ENCODE peak calls at places on chromosomes 16 and 17, in nine cellular contexts. Z is aorta; W is endodermal cell; A is mesenchymal stem cell; D is transverse colon; L is mammary epithelial cell; Q is CD4-positive, alpha-beta T cell; I is ovary; U is heart left ventricle. R is an unnamed sample.

GRCh38 chr16:10886739-10887269 is 9.8 kb downstream of the CIITA start:
- DNase-seq in Z (peak; percentile 19), W (no peak), A (no peak), D (no peak), L (no peak), Q (no peak), I (no peak), U (no peak), R (no peak)

GRCh38 chr16:86935323-86935669 is 356.9 kb downstream of the FOXL1 start:
- DNase-seq in Z (no peak), W (no peak), A (no peak), D (no peak), L (no peak), Q (no peak), I (no peak), U (no peak), R (no peak)

GRCh38 chr17:7282752-7283321 is 1.3 kb downstream of the SLC2A4 start:
- DNase-seq in Z (no peak), W (no peak), A (no peak), D (no peak), L (no peak), Q (no peak), I (no peak), U (no peak), R (peak; percentile 72)

GRCh38 chr17:66300956-66301355 is 1.5 kb upstream of the PRKCA start:
- DNase-seq in Z (no peak), W (no peak), A (no peak), D (no peak), L (no peak), Q (no peak), I (no peak), U (no peak), R (peak; percentile 76)

GRCh38 chr17:64508683-64509082 is 1.9 kb downstream of the CEP95 start:
- DNase-seq in Z (no peak), W (no peak), A (no peak), D (no peak), L (no peak), Q (no peak), I (no peak), U (no peak), R (no peak)

GRCh38 chr17:35640977-35641526 is 53.9 kb downstream of the AP2B1 start:
- DNase-seq in Z (no peak), W (no peak), A (no peak), D (no peak), L (no peak), Q (no peak), I (no peak), U (no peak), R (no peak)

GRCh38 chr17:78272181-78272913 is 40.9 kb downstream of the TMEM235 start:
- DNase-seq in Z (peak; percentile 72), W (peak; percentile 95), A (peak; percentile 95), D (peak; percentile 83), L (peak; percentile 99), Q (peak; percentile 87), I (peak; percentile 81), U (no peak), R (peak; percentile 75)

GRCh38 chr17:80119271-80119791 is 17.9 kb downstream of the GAA start:
- DNase-seq in Z (no peak), W (no peak), A (no peak), D (no peak), L (no peak), Q (no peak), I (peak; percentile 9), U (no peak), R (peak; percentile 73)

GRCh38 chr16:5607169-5607568 is 509.6 kb upstream of the EEF2KMT start:
- DNase-seq in Z (no peak), W (no peak), A (no peak), D (no peak), L (no peak), Q (no peak), I (no peak), U (no peak), R (no peak)

GRCh38 chr16:5603836-5604235 is 506.2 kb upstream of the EEF2KMT start:
- DNase-seq in Z (no peak), W (no peak), A (no peak), D (no peak), L (no peak), Q (no peak), I (no peak), U (no peak), R (no peak)

GRCh38 chr16:5605404-5605803 is 507.8 kb upstream of the EEF2KMT start:
- DNase-seq in Z (no peak), W (no peak), A (no peak), D (no peak), L (no peak), Q (no peak), I (no peak), U (no peak), R (no peak)

GRCh38 chr16:5604770-5605169 is 507.2 kb upstream of the EEF2KMT start:
- DNase-seq in Z (no peak), W (peak; percentile 58), A (no peak), D (no peak), L (no peak), Q (no peak), I (no peak), U (no peak), R (no peak)
- H3K27ac ChIP-seq in Z (no peak overlapping the region), W (no peak overlapping the region), A (no peak overlapping the region), D (no peak overlapping the region), L (no peak overlapping the region), Q (no peak overlapping the region), I (no peak overlapping the region), U (no peak overlapping the region), R (no peak overlapping the region)

GRCh38 chr17:42002175-42002791 is 15.0 kb downstream of the DNAJC7 start:
- DNase-seq in Z (no peak), W (no peak), A (no peak), D (no peak), L (no peak), Q (no peak), I (no peak), U (no peak), R (no peak)

GRCh38 chr17:41998497-41998896 is 18.7 kb downstream of the DNAJC7 start:
- DNase-seq in Z (no peak), W (no peak), A (no peak), D (no peak), L (no peak), Q (no peak), I (no peak), U (no peak), R (no peak)

GRCh38 chr17:42001729-42002128 is 15.5 kb downstream of the DNAJC7 start:
- DNase-seq in Z (no peak), W (no peak), A (no peak), D (no peak), L (no peak), Q (no peak), I (no peak), U (no peak), R (no peak)

GRCh38 chr17:42002792-42003301 is 14.4 kb downstream of the DNAJC7 start:
- DNase-seq in Z (no peak), W (no peak), A (no peak), D (no peak), L (no peak), Q (no peak), I (no peak), U (no peak), R (peak; percentile 85)

DNA sequence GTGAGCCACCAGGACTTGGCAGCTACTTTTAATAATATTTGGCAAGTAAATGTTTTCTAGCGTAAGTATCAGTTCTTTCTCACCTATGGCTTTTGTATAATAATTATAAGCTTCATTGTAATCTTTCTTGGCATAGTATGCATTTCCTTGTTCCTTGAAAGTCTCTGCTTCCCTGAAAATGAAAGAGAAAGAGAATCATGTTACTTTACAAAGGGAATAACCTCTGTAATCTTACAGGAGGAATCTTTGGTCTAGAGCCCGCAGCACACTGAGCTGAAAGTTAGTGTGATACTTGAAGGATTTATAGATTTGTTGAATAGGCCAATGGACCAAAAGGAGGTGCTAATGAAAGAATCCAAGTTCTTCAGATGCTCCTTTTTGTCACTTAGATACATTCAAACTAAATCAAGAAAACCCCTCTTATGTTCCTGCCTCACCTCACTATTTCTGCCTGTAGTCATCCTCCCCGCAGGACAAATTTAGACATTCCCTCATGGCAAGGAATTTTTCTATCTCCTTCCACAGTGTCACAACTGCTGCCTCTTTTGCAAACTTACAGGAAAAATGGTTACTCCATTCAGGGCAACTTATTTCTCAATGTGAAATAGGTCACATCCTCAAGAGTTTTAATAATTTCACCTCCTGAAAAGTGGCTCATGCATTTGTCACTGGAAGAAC is 16.7 kb downstream of the DNAJC7 start:
- DNase-seq in Z (no peak), W (no peak), A (peak; percentile 33), D (no peak), L (no peak), Q (no peak), I (no peak), U (no peak), R (no peak)
- H3K27ac ChIP-seq in Z (no peak overlapping the region), W (no peak overlapping the region), A (no peak overlapping the region), D (peak overlapping the region; percentile 75), L (no peak overlapping the region), Q (no peak overlapping the region), I (no peak overlapping the region), U (peak overlapping the region; percentile 20), R (no peak overlapping the region)

GRCh38 chr16:80347900-80348299 is 192.9 kb upstream of the DYNLRB2 start:
- DNase-seq in Z (peak; percentile 82), W (peak; percentile 29), A (no peak), D (no peak), L (no peak), Q (no peak), I (peak; percentile 59), U (peak; percentile 76), R (no peak)

GRCh38 chr16:80347002-80347401 is 193.8 kb upstream of the DYNLRB2 start:
- DNase-seq in Z (no peak), W (no peak), A (no peak), D (no peak), L (no peak), Q (no peak), I (no peak), U (no peak), R (no peak)

GRCh38 chr16:80350066-80350465 is 190.7 kb upstream of the DYNLRB2 start:
- DNase-seq in Z (no peak), W (peak; percentile 17), A (no peak), D (no peak), L (no peak), Q (no peak), I (no peak), U (no peak), R (no peak)

GRCh38 chr16:80344570-80344969 is 196.2 kb upstream of the DYNLRB2 start:
- DNase-seq in Z (no peak), W (no peak), A (no peak), D (no peak), L (no peak), Q (no peak), I (no peak), U (no peak), R (no peak)

GRCh38 chr16:80346160-80346632 is 194.6 kb upstream of the DYNLRB2 start:
- DNase-seq in Z (no peak), W (no peak), A (no peak), D (no peak), L (no peak), Q (no peak), I (no peak), U (no peak), R (peak; percentile 83)
- H3K27ac ChIP-seq in Z (no peak overlapping the region), W (peak overlapping the region; percentile 26), A (no peak overlapping the region), D (no peak overlapping the region), L (no peak overlapping the region), Q (no peak overlapping the region), I (no peak overlapping the region), U (no peak overlapping the region), R (no peak overlapping the region)

GRCh38 chr17:59406278-59406677 is 74.8 kb downstream of the YPEL2 start:
- DNase-seq in Z (no peak), W (no peak), A (no peak), D (no peak), L (no peak), Q (no peak), I (no peak), U (no peak), R (no peak)

GRCh38 chr17:59406808-59407381 is 75.4 kb downstream of the YPEL2 start:
- DNase-seq in Z (no peak), W (no peak), A (peak; percentile 41), D (no peak), L (no peak), Q (no peak), I (no peak), U (no peak), R (peak; percentile 82)

GRCh38 chr17:59413014-59413725 is 81.7 kb downstream of the YPEL2 start:
- DNase-seq in Z (no peak), W (no peak), A (no peak), D (no peak), L (no peak), Q (no peak), I (no peak), U (no peak), R (no peak)

GRCh38 chr17:59410049-59410437 is 78.6 kb downstream of the YPEL2 start:
- DNase-seq in Z (no peak), W (no peak), A (no peak), D (no peak), L (no peak), Q (no peak), I (no peak), U (no peak), R (no peak)

GRCh38 chr17:59409336-59410048 is 78.0 kb downstream of the YPEL2 start:
- DNase-seq in Z (no peak), W (no peak), A (no peak), D (no peak), L (no peak), Q (no peak), I (no peak), U (no peak), R (no peak)
- H3K27ac ChIP-seq in Z (no peak overlapping the region), W (no peak overlapping the region), A (no peak overlapping the region), D (no peak overlapping the region), L (no peak overlapping the region), Q (no peak overlapping the region), I (no peak overlapping the region), U (no peak overlapping the region), R (no peak overlapping the region)